ENCODE peak calls at places on chromosome 4, in nine cellular contexts. One of them, this sample, is unnamed.

GRCh38 chr4:45063166-45063565 is 336.8 kb upstream of the GNPDA2 start:
- DNase-seq in mucosa of descending colon: no peak
- DNase-seq in fibroblast of pulmonary artery: no peak
- DNase-seq in lung: no peak
- DNase-seq in tibial nerve: no peak
- DNase-seq in astrocyte: no peak
- DNase-seq in choroid plexus epithelial cell: no peak
- DNase-seq in omental fat pad: no peak
- DNase-seq in SK-N-SH: no peak
- DNase-seq in this sample: no peak

GRCh38 chr4:135508006-135508714 is 1306.6 kb upstream of the PABPC4L start:
- DNase-seq in fibroblast of pulmonary artery: peak
- DNase-seq in omental fat pad: no peak
- DNase-seq in tibial nerve: no peak
- DNase-seq in SK-N-SH: no peak
- DNase-seq in astrocyte: peak
- DNase-seq in lung: no peak
- DNase-seq in choroid plexus epithelial cell: peak
- DNase-seq in mucosa of descending colon: no peak
- DNase-seq in this sample: no peak

GRCh38 chr4:168945291-168945690 is 64.8 kb downstream of the CBR4 start:
- DNase-seq in choroid plexus epithelial cell: no peak
- DNase-seq in astrocyte: no peak
- DNase-seq in fibroblast of pulmonary artery: no peak
- DNase-seq in mucosa of descending colon: no peak
- DNase-seq in SK-N-SH: no peak
- DNase-seq in tibial nerve: no peak
- DNase-seq in omental fat pad: no peak
- DNase-seq in lung: no peak
- DNase-seq in this sample: no peak

GRCh38 chr4:15906024-15906443 is 32.5 kb downstream of the FGFBP1 start:
- DNase-seq in fibroblast of pulmonary artery: peak
- DNase-seq in mucosa of descending colon: peak
- DNase-seq in lung: peak
- DNase-seq in SK-N-SH: no peak
- DNase-seq in tibial nerve: no peak
- DNase-seq in astrocyte: peak
- DNase-seq in omental fat pad: no peak
- DNase-seq in choroid plexus epithelial cell: no peak
- DNase-seq in this sample: peak

GRCh38 chr4:8643441-8643840 is 50.9 kb downstream of the CPZ start:
- DNase-seq in fibroblast of pulmonary artery: no peak
- DNase-seq in omental fat pad: no peak
- DNase-seq in mucosa of descending colon: no peak
- DNase-seq in SK-N-SH: no peak
- DNase-seq in lung: no peak
- DNase-seq in tibial nerve: no peak
- DNase-seq in astrocyte: no peak
- DNase-seq in choroid plexus epithelial cell: no peak
- DNase-seq in this sample: no peak

GRCh38 chr4:156677136-156677535 is 294.5 kb downstream of the PDGFC start:
- DNase-seq in choroid plexus epithelial cell: peak
- DNase-seq in omental fat pad: no peak
- DNase-seq in tibial nerve: no peak
- DNase-seq in SK-N-SH: peak
- DNase-seq in fibroblast of pulmonary artery: peak
- DNase-seq in mucosa of descending colon: no peak
- DNase-seq in lung: no peak
- DNase-seq in astrocyte: peak
- DNase-seq in this sample: peak

GRCh38 chr4:86685401-86685800 is 91.3 kb downstream of the PTPN13 start:
- DNase-seq in lung: no peak
- DNase-seq in SK-N-SH: peak
- DNase-seq in tibial nerve: no peak
- DNase-seq in choroid plexus epithelial cell: peak
- DNase-seq in fibroblast of pulmonary artery: peak
- DNase-seq in mucosa of descending colon: no peak
- DNase-seq in astrocyte: peak
- DNase-seq in omental fat pad: no peak
- DNase-seq in this sample: no peak

GRCh38 chr4:80208606-80209005 is 11.3 kb downstream of the PRDM8 start:
- DNase-seq in omental fat pad: no peak
- DNase-seq in fibroblast of pulmonary artery: no peak
- DNase-seq in choroid plexus epithelial cell: no peak
- DNase-seq in tibial nerve: no peak
- DNase-seq in lung: no peak
- DNase-seq in astrocyte: no peak
- DNase-seq in SK-N-SH: no peak
- DNase-seq in mucosa of descending colon: no peak
- DNase-seq in this sample: no peak

GRCh38 chr4:77309496-77309895 is 152.5 kb downstream of the CCNG2 start:
- DNase-seq in SK-N-SH: no peak
- DNase-seq in mucosa of descending colon: no peak
- DNase-seq in choroid plexus epithelial cell: no peak
- DNase-seq in astrocyte: no peak
- DNase-seq in lung: no peak
- DNase-seq in tibial nerve: no peak
- DNase-seq in fibroblast of pulmonary artery: no peak
- DNase-seq in omental fat pad: no peak
- DNase-seq in this sample: no peak

GRCh38 chr4:77310931-77311330 is 153.9 kb downstream of the CCNG2 start:
- DNase-seq in tibial nerve: no peak
- DNase-seq in SK-N-SH: no peak
- DNase-seq in lung: no peak
- DNase-seq in omental fat pad: no peak
- DNase-seq in choroid plexus epithelial cell: no peak
- DNase-seq in fibroblast of pulmonary artery: no peak
- DNase-seq in mucosa of descending colon: no peak
- DNase-seq in astrocyte: peak
- DNase-seq in this sample: no peak

GRCh38 chr4:77306496-77306895 is 149.5 kb downstream of the CCNG2 start:
- DNase-seq in astrocyte: no peak
- DNase-seq in lung: no peak
- DNase-seq in choroid plexus epithelial cell: no peak
- DNase-seq in mucosa of descending colon: no peak
- DNase-seq in SK-N-SH: no peak
- DNase-seq in tibial nerve: no peak
- DNase-seq in omental fat pad: no peak
- DNase-seq in fibroblast of pulmonary artery: no peak
- DNase-seq in this sample: no peak

GRCh38 chr4:77305766-77306165 is 148.8 kb downstream of the CCNG2 start:
- DNase-seq in astrocyte: no peak
- DNase-seq in mucosa of descending colon: no peak
- DNase-seq in fibroblast of pulmonary artery: no peak
- DNase-seq in omental fat pad: no peak
- DNase-seq in lung: no peak
- DNase-seq in tibial nerve: no peak
- DNase-seq in SK-N-SH: no peak
- DNase-seq in choroid plexus epithelial cell: no peak
- DNase-seq in this sample: no peak

GRCh38 chr4:77308843-77309242 is 151.8 kb downstream of the CCNG2 start:
- DNase-seq in choroid plexus epithelial cell: peak
- DNase-seq in SK-N-SH: peak
- DNase-seq in mucosa of descending colon: no peak
- DNase-seq in astrocyte: peak
- DNase-seq in lung: no peak
- DNase-seq in fibroblast of pulmonary artery: peak
- DNase-seq in tibial nerve: no peak
- DNase-seq in omental fat pad: no peak
- DNase-seq in this sample: no peak
- TF ChIP-seq CTCF in choroid plexus epithelial cell: peak
- TF ChIP-seq CTCF in SK-N-SH: peak
- TF ChIP-seq CTCF in mucosa of descending colon: no peak
- TF ChIP-seq CTCF in astrocyte: peak
- TF ChIP-seq CTCF in lung: no peak
- TF ChIP-seq CTCF in fibroblast of pulmonary artery: peak
- TF ChIP-seq CTCF in tibial nerve: no peak
- TF ChIP-seq CTCF in omental fat pad: no peak
- TF ChIP-seq CTCF in this sample: peak

DNA sequence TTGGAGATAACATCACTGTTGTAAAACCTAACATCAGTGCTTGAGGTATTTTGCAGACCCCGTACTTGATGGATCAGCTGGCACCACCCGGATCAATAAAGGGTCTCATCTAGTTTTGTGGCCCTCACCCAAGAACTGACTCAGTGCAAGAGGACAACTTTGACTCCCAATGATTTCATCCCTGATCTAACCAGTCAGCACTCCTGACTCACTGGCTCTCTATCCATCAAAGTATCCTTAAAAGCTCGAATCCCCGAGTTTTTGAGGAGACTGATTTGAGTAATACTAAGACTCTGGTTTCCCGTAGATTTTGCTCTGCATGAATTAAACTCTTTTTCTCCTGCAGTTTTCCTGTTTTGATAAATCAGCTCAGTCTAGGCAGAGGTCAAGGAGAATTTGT is 2498.1 kb downstream of the PCDH7 start:
- DNase-seq in choroid plexus epithelial cell: no peak
- DNase-seq in SK-N-SH: no peak
- DNase-seq in fibroblast of pulmonary artery: no peak
- DNase-seq in omental fat pad: no peak
- DNase-seq in mucosa of descending colon: no peak
- DNase-seq in astrocyte: no peak
- DNase-seq in lung: no peak
- DNase-seq in tibial nerve: no peak
- DNase-seq in this sample: no peak
- TF ChIP-seq CTCF in choroid plexus epithelial cell: no peak
- TF ChIP-seq CTCF in SK-N-SH: no peak
- TF ChIP-seq CTCF in fibroblast of pulmonary artery: no peak
- TF ChIP-seq CTCF in omental fat pad: no peak
- TF ChIP-seq CTCF in mucosa of descending colon: no peak
- TF ChIP-seq CTCF in astrocyte: no peak
- TF ChIP-seq CTCF in lung: no peak
- TF ChIP-seq CTCF in tibial nerve: no peak
- TF ChIP-seq CTCF in this sample: no peak

GRCh38 chr4:57308301-57308700 is 198.1 kb upstream of the IGFBP7 start:
- DNase-seq in choroid plexus epithelial cell: no peak
- DNase-seq in omental fat pad: no peak
- DNase-seq in astrocyte: no peak
- DNase-seq in tibial nerve: no peak
- DNase-seq in lung: no peak
- DNase-seq in mucosa of descending colon: no peak
- DNase-seq in SK-N-SH: no peak
- DNase-seq in fibroblast of pulmonary artery: no peak
- DNase-seq in this sample: no peak

GRCh38 chr4:57305836-57306235 is 195.7 kb upstream of the IGFBP7 start:
- DNase-seq in omental fat pad: no peak
- DNase-seq in SK-N-SH: no peak
- DNase-seq in mucosa of descending colon: no peak
- DNase-seq in astrocyte: no peak
- DNase-seq in fibroblast of pulmonary artery: no peak
- DNase-seq in lung: no peak
- DNase-seq in tibial nerve: no peak
- DNase-seq in choroid plexus epithelial cell: no peak
- DNase-seq in this sample: no peak

DNA sequence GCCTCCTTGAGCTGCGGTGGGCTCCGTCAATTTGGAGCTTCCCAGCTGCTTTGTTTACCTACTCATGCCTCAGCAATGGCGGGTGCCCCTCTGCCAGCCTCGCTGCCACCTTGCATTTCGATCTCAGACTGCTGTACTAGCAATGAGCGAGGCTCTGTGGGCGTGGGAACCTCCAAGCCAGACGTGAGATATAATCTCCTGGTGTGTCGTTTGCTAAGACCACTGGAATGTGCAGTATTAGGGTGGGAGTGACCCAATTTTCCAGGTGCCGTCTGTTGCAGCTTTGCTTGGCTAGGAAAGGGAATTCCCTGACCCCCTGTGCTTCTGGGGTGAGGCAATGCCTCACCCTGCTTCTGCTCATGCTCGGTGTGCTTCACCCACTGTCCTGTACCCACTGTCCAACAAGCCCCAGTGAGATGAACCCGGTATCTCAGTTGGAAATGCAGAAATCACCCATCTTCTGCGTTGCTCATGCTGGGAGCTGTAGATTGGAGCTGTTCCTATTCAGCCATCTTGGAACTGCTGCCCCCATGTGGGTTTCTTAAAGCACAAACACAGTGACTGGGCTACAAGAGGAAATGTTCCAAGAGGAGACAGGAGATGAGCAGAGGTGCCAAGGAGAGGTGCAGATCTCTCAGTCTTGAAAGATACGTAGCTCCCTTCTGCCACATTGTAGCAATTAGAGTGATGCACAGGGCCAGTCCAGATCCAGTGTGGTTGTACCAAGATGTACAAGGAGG is 193.0 kb upstream of the IGFBP7 start:
- DNase-seq in fibroblast of pulmonary artery: peak
- DNase-seq in astrocyte: peak
- DNase-seq in omental fat pad: no peak
- DNase-seq in tibial nerve: no peak
- DNase-seq in mucosa of descending colon: no peak
- DNase-seq in choroid plexus epithelial cell: peak
- DNase-seq in SK-N-SH: no peak
- DNase-seq in lung: no peak
- DNase-seq in this sample: no peak
- TF ChIP-seq CTCF in fibroblast of pulmonary artery: no peak
- TF ChIP-seq CTCF in astrocyte: no peak
- TF ChIP-seq CTCF in omental fat pad: no peak
- TF ChIP-seq CTCF in tibial nerve: no peak
- TF ChIP-seq CTCF in mucosa of descending colon: no peak
- TF ChIP-seq CTCF in choroid plexus epithelial cell: peak
- TF ChIP-seq CTCF in SK-N-SH: no peak
- TF ChIP-seq CTCF in lung: no peak
- TF ChIP-seq CTCF in this sample: peak

GRCh38 chr4:6705638-6706037 is 4.0 kb downstream of the MRFAP1L1 start:
- DNase-seq in tibial nerve: no peak
- DNase-seq in mucosa of descending colon: no peak
- DNase-seq in fibroblast of pulmonary artery: no peak
- DNase-seq in SK-N-SH: no peak
- DNase-seq in astrocyte: no peak
- DNase-seq in lung: no peak
- DNase-seq in omental fat pad: no peak
- DNase-seq in choroid plexus epithelial cell: no peak
- DNase-seq in this sample: no peak

GRCh38 chr4:6710282-6710681 is 617 bp upstream of the MRFAP1L1 start:
- DNase-seq in mucosa of descending colon: no peak
- DNase-seq in fibroblast of pulmonary artery: no peak
- DNase-seq in lung: no peak
- DNase-seq in SK-N-SH: no peak
- DNase-seq in astrocyte: no peak
- DNase-seq in choroid plexus epithelial cell: no peak
- DNase-seq in tibial nerve: no peak
- DNase-seq in omental fat pad: no peak
- DNase-seq in this sample: peak

GRCh38 chr4:6706173-6706572 is 3.5 kb downstream of the MRFAP1L1 start:
- DNase-seq in choroid plexus epithelial cell: no peak
- DNase-seq in mucosa of descending colon: no peak
- DNase-seq in omental fat pad: no peak
- DNase-seq in lung: no peak
- DNase-seq in SK-N-SH: no peak
- DNase-seq in astrocyte: no peak
- DNase-seq in tibial nerve: no peak
- DNase-seq in fibroblast of pulmonary artery: no peak
- DNase-seq in this sample: no peak

GRCh38 chr4:6714954-6715353 is 1.0 kb upstream of the BLOC1S4 start:
- DNase-seq in choroid plexus epithelial cell: no peak
- DNase-seq in SK-N-SH: no peak
- DNase-seq in astrocyte: no peak
- DNase-seq in tibial nerve: no peak
- DNase-seq in omental fat pad: no peak
- DNase-seq in fibroblast of pulmonary artery: no peak
- DNase-seq in mucosa of descending colon: no peak
- DNase-seq in lung: no peak
- DNase-seq in this sample: no peak

DNA sequence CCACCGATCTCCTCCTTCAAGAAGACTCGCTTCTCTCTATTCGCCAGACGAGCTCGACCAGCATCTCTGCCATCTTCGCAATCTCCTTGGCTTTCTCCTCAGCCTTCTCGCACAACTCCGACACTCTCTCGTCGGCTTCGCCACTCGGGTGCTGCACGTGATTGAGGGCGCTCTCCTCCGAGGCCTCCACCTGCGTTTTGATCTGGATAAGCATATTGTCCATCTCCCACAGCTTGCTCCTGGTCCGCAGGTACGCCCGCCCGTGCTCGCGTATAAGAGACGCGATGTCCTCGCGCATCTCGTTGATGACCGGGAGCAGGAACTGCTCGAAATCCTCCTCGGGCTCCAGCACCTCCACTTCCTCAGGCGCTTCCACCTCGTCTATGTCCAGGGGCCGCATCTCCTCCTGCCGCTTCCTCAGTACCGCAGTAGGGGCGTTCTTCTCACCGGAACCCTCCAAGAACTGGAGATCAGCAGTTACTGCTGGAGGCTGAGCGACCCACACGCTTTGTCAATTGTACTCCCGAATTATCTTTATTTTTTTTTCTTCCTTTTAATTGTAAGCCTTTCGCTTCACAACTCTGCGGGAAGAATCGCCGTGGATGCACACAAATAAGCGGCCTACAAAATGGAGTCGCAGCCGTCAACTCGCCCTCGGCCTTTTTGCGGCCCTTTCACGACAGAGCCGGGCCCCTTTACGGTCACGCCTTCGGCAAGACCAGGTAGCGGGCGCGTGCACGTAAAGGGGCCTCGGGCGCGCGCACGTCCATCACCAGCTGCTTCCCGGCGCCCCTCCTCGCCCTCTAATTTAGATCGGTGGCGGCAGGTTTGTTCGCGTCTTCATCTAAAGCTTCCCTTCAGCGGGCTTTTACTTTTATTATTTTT is at the start of gene MRFAP1L1:
- DNase-seq in choroid plexus epithelial cell: peak
- DNase-seq in astrocyte: peak
- DNase-seq in mucosa of descending colon: peak
- DNase-seq in tibial nerve: peak
- DNase-seq in fibroblast of pulmonary artery: peak
- DNase-seq in lung: peak
- DNase-seq in omental fat pad: peak
- DNase-seq in SK-N-SH: peak
- DNase-seq in this sample: peak
- TF ChIP-seq CTCF in choroid plexus epithelial cell: peak
- TF ChIP-seq CTCF in astrocyte: no peak
- TF ChIP-seq CTCF in mucosa of descending colon: no peak
- TF ChIP-seq CTCF in tibial nerve: peak
- TF ChIP-seq CTCF in fibroblast of pulmonary artery: peak
- TF ChIP-seq CTCF in lung: no peak
- TF ChIP-seq CTCF in omental fat pad: no peak
- TF ChIP-seq CTCF in SK-N-SH: peak
- TF ChIP-seq CTCF in this sample: peak